ENCODE peak calls at places on chromosome 7, in ten cellular contexts. L is heart left ventricle, D is A549, A is cardiac muscle cell, V is heart right ventricle, Q is PC-9, N is fibroblast of the aortic adventitia, K is transverse colon, E is WTC11, I is breast epithelium. X is an unnamed sample.

GRCh38 chr7:129835436-129836020 is 117.2 kb downstream of the UBE2H start:
- DNase-seq in L (no peak), D (no peak), A (no peak), V (no peak), Q (no peak), N (no peak), K (no peak), E (no peak), I (no peak), X (no peak)

GRCh38 chr7:6636741-6637543 is at the start of gene ZNF316:
- DNase-seq in L (peak), D (peak), A (peak), V (peak), Q (peak), N (peak), K (peak), E (no peak), I (peak), X (peak)

GRCh38 chr7:25031432-25031831 is 51.5 kb upstream of the OSBPL3 start:
- DNase-seq in L (no peak), D (no peak), A (no peak), V (no peak), Q (peak), N (no peak), K (peak), E (peak), I (no peak), X (no peak)

GRCh38 chr7:100093925-100094486 is 5.2 kb downstream of the COPS6 start:
- DNase-seq in L (no peak), D (no peak), A (no peak), V (no peak), Q (no peak), N (no peak), K (no peak), E (no peak), I (no peak), X (no peak)

GRCh38 chr7:132154695-132155471 is 421.4 kb downstream of the PLXNA4 start:
- DNase-seq in L (no peak), D (no peak), A (no peak), V (no peak), Q (no peak), N (no peak), K (no peak), E (no peak), I (no peak), X (no peak)

GRCh38 chr7:3109516-3109915 is 65.8 kb upstream of the CARD11 start:
- DNase-seq in L (no peak), D (no peak), A (no peak), V (no peak), Q (no peak), N (peak), K (no peak), E (no peak), I (no peak), X (no peak)

GRCh38 chr7:111953611-111954010 is 252.6 kb downstream of the DOCK4 start:
- DNase-seq in L (no peak), D (no peak), A (no peak), V (no peak), Q (no peak), N (peak), K (no peak), E (no peak), I (no peak), X (no peak)

GRCh38 chr7:44292876-44293560 is 32.4 kb downstream of the CAMK2B start:
- DNase-seq in L (peak), D (no peak), A (no peak), V (no peak), Q (no peak), N (no peak), K (peak), E (peak), I (peak), X (no peak)

GRCh38 chr7:32616625-32617024 is 121.3 kb downstream of the AVL9 start:
- DNase-seq in L (peak), D (peak), A (peak), V (peak), Q (peak), N (peak), K (no peak), E (no peak), I (no peak), X (no peak)

GRCh38 chr7:8831386-8831785 is 398.0 kb downstream of the NXPH1 start:
- DNase-seq in L (no peak), D (no peak), A (no peak), V (no peak), Q (no peak), N (no peak), K (no peak), E (no peak), I (no peak), X (no peak)

GRCh38 chr7:100489824-100490223 is 6.1 kb downstream of the NYAP1 start:
- DNase-seq in L (peak), D (peak), A (peak), V (no peak), Q (peak), N (peak), K (no peak), E (peak), I (no peak), X (peak)

GRCh38 chr7:97454636-97455035 is 277.2 kb upstream of the TAC1 start:
- DNase-seq in L (no peak), D (no peak), A (no peak), V (no peak), Q (no peak), N (no peak), K (no peak), E (no peak), I (no peak), X (no peak)

GRCh38 chr7:8201846-8202441 is 60.0 kb downstream of the ICA1 start:
- DNase-seq in L (no peak), D (no peak), A (no peak), V (no peak), Q (no peak), N (no peak), K (no peak), E (no peak), I (no peak), X (no peak)

GRCh38 chr7:108128514-108128913 is 1.6 kb downstream of the LAMB4 start:
- DNase-seq in L (no peak), D (no peak), A (no peak), V (no peak), Q (no peak), N (no peak), K (no peak), E (no peak), I (no peak), X (no peak)

GRCh38 chr7:22445140-22445722 is 54.8 kb downstream of the STEAP1B start:
- DNase-seq in L (peak), D (no peak), A (peak), V (peak), Q (no peak), N (peak), K (peak), E (peak), I (peak), X (peak)

GRCh38 chr7:80428161-80429054 is 83.5 kb downstream of the GNAT3 start:
- DNase-seq in L (no peak), D (peak), A (peak), V (no peak), Q (peak), N (peak), K (no peak), E (peak), I (no peak), X (no peak)

GRCh38 chr7:25954395-25954794 is 197.6 kb upstream of the NFE2L3 start:
- DNase-seq in L (no peak), D (no peak), A (no peak), V (no peak), Q (no peak), N (no peak), K (no peak), E (no peak), I (no peak), X (no peak)

GRCh38 chr7:35487402-35487801 is 207.5 kb downstream of the HERPUD2 start:
- DNase-seq in L (no peak), D (no peak), A (peak), V (no peak), Q (no peak), N (no peak), K (no peak), E (no peak), I (no peak), X (no peak)

GRCh38 chr7:34839645-34840044 is 181.6 kb downstream of the NPSR1 start:
- DNase-seq in L (no peak), D (no peak), A (no peak), V (no peak), Q (no peak), N (no peak), K (no peak), E (no peak), I (no peak), X (no peak)

GRCh38 chr7:44608916-44609648 is 2.7 kb downstream of the OGDH start:
- DNase-seq in L (no peak), D (no peak), A (no peak), V (no peak), Q (no peak), N (peak), K (no peak), E (no peak), I (no peak), X (no peak)

GRCh38 chr7:42002654-42003053 is 234.4 kb downstream of the GLI3 start:
- DNase-seq in L (no peak), D (no peak), A (no peak), V (no peak), Q (no peak), N (no peak), K (no peak), E (no peak), I (no peak), X (no peak)

GRCh38 chr7:138695106-138695505 is 6.1 kb downstream of the SVOPL start:
- DNase-seq in L (no peak), D (no peak), A (no peak), V (no peak), Q (no peak), N (no peak), K (no peak), E (no peak), I (no peak), X (no peak)

GRCh38 chr7:159032753-159033472 is 111.8 kb downstream of the VIPR2 start:
- DNase-seq in L (no peak), D (no peak), A (no peak), V (no peak), Q (no peak), N (no peak), K (peak), E (no peak), I (peak), X (no peak)

GRCh38 chr7:144513332-144513731 is 109.8 kb upstream of the NOBOX start:
- DNase-seq in L (no peak), D (peak), A (peak), V (no peak), Q (no peak), N (peak), K (no peak), E (no peak), I (no peak), X (no peak)

GRCh38 chr7:99252166-99252895 is 20.3 kb upstream of the MYH16 start:
- DNase-seq in L (no peak), D (no peak), A (peak), V (no peak), Q (no peak), N (no peak), K (no peak), E (peak), I (no peak), X (no peak)

GRCh38 chr7:121872831-121873764 is at the start of gene PTPRZ1:
- DNase-seq in L (no peak), D (peak), A (peak), V (peak), Q (peak), N (peak), K (no peak), E (peak), I (no peak), X (peak)

GRCh38 chr7:15461576-15461975 is 100.2 kb downstream of the AGMO start:
- DNase-seq in L (no peak), D (no peak), A (no peak), V (no peak), Q (no peak), N (peak), K (no peak), E (no peak), I (no peak), X (no peak)

GRCh38 chr7:159098795-159099194 is 45.9 kb downstream of the VIPR2 start:
- DNase-seq in L (no peak), D (no peak), A (no peak), V (no peak), Q (no peak), N (no peak), K (peak), E (no peak), I (peak), X (no peak)

GRCh38 chr7:50068026-50068425 is 25.0 kb downstream of the ZPBP start:
- DNase-seq in L (no peak), D (peak), A (no peak), V (no peak), Q (no peak), N (peak), K (peak), E (no peak), I (no peak), X (no peak)
- TF ChIP-seq CTCF in L (no peak), D (no peak), A (no peak), V (peak), Q (peak), N (peak), K (peak), E (no peak), I (peak), X (peak)

DNA sequence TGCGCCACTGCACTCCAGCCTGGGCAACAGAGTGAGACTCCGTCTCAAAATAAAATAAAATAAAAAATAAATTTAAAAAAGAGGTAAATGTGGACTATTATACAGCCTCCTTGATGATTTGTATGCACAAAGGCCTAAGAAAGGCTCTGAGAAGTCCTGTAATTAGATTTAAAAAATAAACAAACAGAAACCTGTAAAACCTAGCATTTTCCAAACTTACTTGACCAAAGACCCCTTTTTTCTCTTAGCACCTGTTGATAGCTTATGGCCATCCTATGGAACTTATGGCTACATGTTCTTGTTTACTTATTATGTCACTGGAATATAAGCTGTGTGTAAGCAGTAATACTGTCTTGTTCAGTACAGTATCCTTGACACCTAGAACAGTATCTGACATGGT is 5.7 kb downstream of the DNAJC2 start:
- DNase-seq in L (no peak), D (no peak), A (no peak), V (no peak), Q (no peak), N (no peak), K (no peak), E (no peak), I (no peak), X (no peak)
- TF ChIP-seq CTCF in L (no peak), D (no peak), A (no peak), V (no peak), Q (no peak), N (no peak), K (no peak), E (no peak), I (no peak), X (no peak)

GRCh38 chr7:27662490-27663205 is at the start of gene HIBADH:
- DNase-seq in L (peak), D (peak), A (peak), V (peak), Q (peak), N (peak), K (peak), E (peak), I (peak), X (peak)
- TF ChIP-seq CTCF in L (peak), D (no peak), A (peak), V (peak), Q (no peak), N (no peak), K (no peak), E (no peak), I (peak), X (no peak)

GRCh38 chr7:27788438-27788837 is 48.5 kb downstream of the TAX1BP1 start:
- DNase-seq in L (no peak), D (no peak), A (no peak), V (no peak), Q (no peak), N (no peak), K (no peak), E (no peak), I (no peak), X (no peak)

GRCh38 chr7:27782849-27783248 is 42.9 kb downstream of the TAX1BP1 start:
- DNase-seq in L (no peak), D (no peak), A (no peak), V (no peak), Q (no peak), N (peak), K (no peak), E (no peak), I (no peak), X (no peak)

GRCh38 chr7:27779873-27780272 is 39.9 kb downstream of the TAX1BP1 start:
- DNase-seq in L (no peak), D (no peak), A (no peak), V (no peak), Q (no peak), N (peak), K (no peak), E (no peak), I (no peak), X (no peak)

GRCh38 chr7:27781188-27781587 is 41.2 kb downstream of the TAX1BP1 start:
- DNase-seq in L (no peak), D (no peak), A (no peak), V (no peak), Q (no peak), N (no peak), K (no peak), E (no peak), I (no peak), X (no peak)

DNA sequence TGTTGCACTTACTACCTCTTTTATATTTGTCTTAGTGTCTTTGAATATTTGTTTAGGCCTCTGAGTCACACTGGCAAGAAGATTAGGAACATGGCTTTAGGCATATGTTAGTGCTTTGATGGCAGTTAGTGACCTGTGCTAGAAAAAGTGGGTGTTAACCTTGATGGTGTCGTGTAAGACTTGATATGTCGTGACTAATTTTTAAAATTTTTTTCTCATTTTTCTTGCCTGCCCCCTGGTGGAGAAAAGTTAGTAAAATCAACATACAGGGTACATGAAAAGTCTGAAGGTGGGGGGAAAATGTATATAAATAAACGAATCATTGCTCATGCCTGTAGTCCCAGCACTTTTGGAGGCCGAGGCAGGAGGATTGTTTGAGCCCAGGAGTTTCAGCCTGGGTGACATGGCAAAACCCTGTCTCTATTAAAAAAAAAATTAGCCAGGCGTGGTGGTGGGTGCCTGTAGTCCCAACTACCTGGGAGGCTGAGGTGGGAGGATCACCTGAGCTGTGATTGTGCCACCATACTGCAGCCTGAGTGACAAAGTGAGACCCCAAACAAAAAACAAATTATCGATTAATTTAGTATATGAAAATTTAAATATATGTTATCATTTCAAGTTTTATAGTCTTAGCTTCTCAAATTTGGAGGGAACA is 44.6 kb downstream of the TAX1BP1 start:
- DNase-seq in L (no peak), D (peak), A (peak), V (no peak), Q (peak), N (peak), K (no peak), E (no peak), I (no peak), X (no peak)
- TF ChIP-seq CTCF in L (peak), D (peak), A (peak), V (peak), Q (peak), N (peak), K (peak), E (peak), I (peak), X (peak)

DNA sequence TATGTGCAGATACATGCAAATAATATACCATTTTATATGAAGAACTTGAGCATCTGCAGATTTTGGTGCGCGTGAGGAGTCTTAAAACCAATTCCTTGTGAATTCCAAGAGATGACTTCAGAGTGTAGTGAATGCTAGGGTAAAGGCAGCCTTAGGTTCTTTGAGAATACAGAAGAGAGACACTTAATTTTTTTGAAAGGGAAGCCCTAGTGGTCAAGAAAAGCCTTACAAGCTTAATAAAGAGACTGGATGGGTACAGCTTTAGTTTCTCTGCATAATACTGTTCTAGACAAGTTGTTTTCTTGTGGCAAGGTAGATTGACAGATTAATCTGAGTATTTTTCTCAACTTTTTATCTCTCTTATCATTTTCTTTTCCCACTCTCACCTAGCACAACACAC is 636.5 kb downstream of the DNAJB9 start:
- DNase-seq in L (no peak), D (no peak), A (no peak), V (no peak), Q (no peak), N (no peak), K (no peak), E (no peak), I (no peak), X (no peak)
- TF ChIP-seq CTCF in L (no peak), D (no peak), A (no peak), V (no peak), Q (peak), N (no peak), K (no peak), E (no peak), I (no peak), X (peak)

GRCh38 chr7:105876964-105877601 is 684 bp upstream of the ATXN7L1 start:
- DNase-seq in L (peak), D (peak), A (peak), V (peak), Q (peak), N (peak), K (peak), E (peak), I (no peak), X (peak)
- TF ChIP-seq CTCF in L (no peak), D (no peak), A (peak), V (no peak), Q (no peak), N (peak), K (no peak), E (no peak), I (no peak), X (no peak)

GRCh38 chr7:127158659-127159058 is 94.1 kb downstream of the GRM8 start:
- DNase-seq in L (no peak), D (no peak), A (peak), V (no peak), Q (no peak), N (no peak), K (no peak), E (no peak), I (no peak), X (no peak)
- TF ChIP-seq CTCF in L (no peak), D (peak), A (no peak), V (no peak), Q (peak), N (no peak), K (peak), E (peak), I (no peak), X (peak)

GRCh38 chr7:70944516-70944915 is 187.4 kb upstream of the GALNT17 start:
- DNase-seq in L (no peak), D (no peak), A (no peak), V (no peak), Q (no peak), N (no peak), K (no peak), E (no peak), I (no peak), X (no peak)
- TF ChIP-seq CTCF in L (no peak), D (no peak), A (no peak), V (no peak), Q (no peak), N (no peak), K (no peak), E (no peak), I (no peak), X (no peak)

DNA sequence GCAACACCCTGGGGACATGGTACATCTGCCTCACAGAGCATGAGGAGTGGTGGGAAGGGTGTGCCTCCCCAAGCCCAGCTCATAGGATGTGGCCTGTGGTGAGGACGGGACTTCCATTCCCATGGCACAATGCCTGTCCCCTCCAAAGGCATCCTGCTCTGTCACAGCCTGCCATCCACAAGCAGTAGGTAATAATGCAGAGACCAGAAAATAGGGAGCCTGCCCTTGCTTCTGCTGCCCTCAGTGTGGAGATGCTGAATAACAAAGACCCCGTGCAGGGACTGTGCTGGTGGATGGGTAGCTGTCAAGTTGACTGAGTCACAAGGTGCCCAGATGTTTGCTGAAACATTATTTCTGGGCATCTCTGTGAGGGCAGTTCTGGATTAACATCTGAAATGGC is 199.9 kb upstream of the GRB10 start:
- DNase-seq in L (no peak), D (no peak), A (no peak), V (no peak), Q (no peak), N (no peak), K (no peak), E (peak), I (no peak), X (no peak)
- TF ChIP-seq CTCF in L (no peak), D (peak), A (no peak), V (no peak), Q (peak), N (no peak), K (no peak), E (peak), I (no peak), X (no peak)

X was measured in glutamatergic neuron.